ENCODE peak calls at places on chromosomes 2 and 18, in seven cellular contexts. C is tibial nerve; L is neuronal stem cell; K is left ventricle myocardium inferior; Y is CD8-positive, alpha-beta memory T cell; T is PC-3; M is neural progenitor cell. G is an unnamed sample. For H3K4me1 and H3K9me3, the result is how much of the 10 kb centered on the place peaks cover.

GRCh38 chr18:57210101-57210661 is 63.3 kb downstream of the BOD1L2 start:
- DNase-seq in C (peak), Y (no peak), T (peak), K (peak), L (peak), M (peak), G (peak)

GRCh38 chr2:200614249-200614648 is 28.4 kb downstream of the AOX1 start:
- DNase-seq in C (no peak), M (no peak), T (no peak), Y (no peak), K (no peak), L (no peak), G (no peak)

GRCh38 chr2:238130696-238131628 is 7.5 kb upstream of the KLHL30 start:
- DNase-seq in M (no peak), L (no peak), T (no peak), K (no peak), C (no peak), Y (peak), G (no peak)

GRCh38 chr18:48546411-48546810 is 7.6 kb downstream of the CTIF start:
- DNase-seq in Y (no peak), L (no peak), C (no peak), T (no peak), M (peak), K (no peak), G (no peak)

GRCh38 chr2:68104111-68104835 is 41.5 kb upstream of the C1D start:
- DNase-seq in T (no peak), M (no peak), K (no peak), C (no peak), Y (no peak), L (no peak), G (no peak)

GRCh38 chr2:115165529-115166109 is 723.2 kb downstream of the DPP10 start:
- DNase-seq in C (no peak), Y (no peak), L (peak), K (no peak), T (peak), M (peak), G (peak)

GRCh38 chr2:84885111-84885510 is 4.2 kb upstream of the TRABD2A start:
- DNase-seq in K (no peak), T (no peak), Y (no peak), M (no peak), C (no peak), L (no peak), G (no peak)

GRCh38 chr2:167052825-167053224 is 164.5 kb downstream of the XIRP2 start:
- DNase-seq in T (peak), K (no peak), L (no peak), C (no peak), Y (no peak), M (no peak), G (peak)

GRCh38 chr2:18630101-18630500 is 40.7 kb upstream of the NT5C1B start:
- DNase-seq in Y (no peak), L (no peak), C (no peak), M (no peak), K (no peak), T (peak), G (peak)

GRCh38 chr2:231935207-231935524 is 9.0 kb upstream of the NPPC start:
- DNase-seq in L (no peak), K (peak), M (no peak), C (no peak), T (no peak), Y (no peak), G (no peak)

GRCh38 chr2:119253760-119254600 is 30.3 kb downstream of the STEAP3 start:
- DNase-seq in C (no peak), L (no peak), M (no peak), K (no peak), Y (no peak), T (no peak), G (no peak)

GRCh38 chr2:240428245-240428644 is 7.2 kb upstream of the GPC1 start:
- DNase-seq in T (no peak), K (no peak), L (no peak), Y (peak), M (no peak), C (no peak), G (no peak)

GRCh38 chr2:63665806-63666205 is 77.0 kb downstream of the MDH1 start:
- DNase-seq in T (no peak), L (no peak), K (no peak), Y (no peak), M (no peak), C (no peak), G (no peak)

GRCh38 chr2:217326238-217327022 is 466.6 kb upstream of the TNP1 start:
- DNase-seq in T (peak), M (no peak), Y (no peak), C (no peak), K (no peak), L (no peak), G (no peak)
- H3K4me1 ChIP-seq in T (under half), M (under half), Y (under half), C (under half), K (under half), L (under half), G (under half)

GRCh38 chr2:228522977-228523376 is 341.5 kb upstream of the SPHKAP start:
- DNase-seq in L (no peak), M (no peak), Y (no peak), T (no peak), C (no peak), K (no peak), G (no peak)

GRCh38 chr2:228522276-228522675 is 340.8 kb upstream of the SPHKAP start:
- DNase-seq in C (no peak), L (no peak), K (no peak), T (no peak), Y (no peak), M (no peak), G (no peak)

GRCh38 chr2:228516019-228516418 is 334.5 kb upstream of the SPHKAP start:
- DNase-seq in K (no peak), T (no peak), M (peak), L (no peak), C (no peak), Y (no peak), G (no peak)

DNA sequence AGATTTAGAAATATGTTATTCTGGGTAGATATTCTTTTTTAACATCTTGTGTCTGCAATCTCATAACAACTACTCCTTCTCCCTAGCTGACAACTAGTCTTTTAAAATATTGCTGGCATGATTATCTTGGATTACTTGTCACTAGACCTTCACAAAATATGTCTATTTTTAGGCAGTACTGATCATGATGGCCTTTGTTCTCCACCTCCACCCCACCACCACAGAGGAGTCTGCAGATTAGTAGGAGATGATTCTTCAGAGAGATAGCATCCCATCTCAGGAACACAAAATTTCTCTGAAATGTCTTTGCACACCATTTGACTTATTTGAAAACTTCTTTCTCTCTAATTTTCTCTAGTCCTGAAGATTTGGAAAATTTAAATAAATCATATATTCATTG is 338.1 kb upstream of the SPHKAP start:
- DNase-seq in T (no peak), K (no peak), L (no peak), C (no peak), M (no peak), Y (no peak), G (no peak)
- H3K9me3 ChIP-seq in T (under half), K (under half), L (under half), C (under half), M (under half), Y (under half), G (under half)

GRCh38 chr2:105747254-105747909 is 2.7 kb downstream of the NCK2 start:
- DNase-seq in T (no peak), K (no peak), C (no peak), Y (no peak), L (no peak), M (no peak), G (no peak)

GRCh38 chr2:105744091-105744908 is 412 bp upstream of the NCK2 start:
- DNase-seq in Y (peak), L (peak), T (peak), K (peak), M (peak), C (no peak), G (peak)

GRCh38 chr2:105744909-105745853 is at the start of gene NCK2:
- DNase-seq in L (peak), Y (peak), K (peak), C (no peak), T (peak), M (peak), G (peak)

GRCh38 chr2:105747997-105748396 is 3.3 kb downstream of the NCK2 start:
- DNase-seq in K (no peak), M (no peak), T (no peak), Y (no peak), L (no peak), C (no peak), G (no peak)

GRCh38 chr2:105746177-105747080 is 1.7 kb downstream of the NCK2 start:
- DNase-seq in K (peak), L (no peak), T (peak), M (peak), C (peak), Y (peak), G (peak)
- H3K4me1 ChIP-seq in K (half or more), L (under half), T (under half), M (under half), C (under half), Y (half or more), G (under half)

GRCh38 chr2:95220449-95220848 is 13.1 kb downstream of the ZNF892 start:
- DNase-seq in Y (no peak), C (no peak), M (no peak), K (no peak), T (no peak), L (no peak), G (no peak)
- H3K9me3 ChIP-seq in Y (under half), C (under half), M (half or more), K (half or more), T (half or more), L (under half), G (under half)

DNA sequence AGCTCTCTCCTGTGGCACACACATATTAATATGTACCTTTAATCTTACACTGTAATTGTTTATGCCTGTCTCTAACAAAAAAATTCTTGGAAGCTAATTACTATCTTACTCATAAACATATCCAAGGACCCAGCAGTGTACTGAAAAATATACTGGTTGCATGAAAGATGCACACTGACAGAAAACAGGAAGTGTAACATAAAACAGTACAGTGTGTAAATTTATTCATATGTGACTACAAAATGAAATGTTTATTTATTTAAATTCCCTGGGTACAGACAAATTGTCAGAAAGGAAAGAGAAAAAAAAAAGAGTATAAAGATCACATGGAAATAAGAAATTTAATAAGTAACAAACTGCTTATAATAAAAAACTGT is 28.5 kb downstream of the TMEM131 start:
- DNase-seq in L (no peak), K (no peak), Y (no peak), M (no peak), T (no peak), C (no peak), G (no peak)
- H3K4me1 ChIP-seq in L (under half), K (half or more), Y (under half), M (under half), T (under half), C (under half), G (under half)

GRCh38 chr18:33900638-33901037 is 322.6 kb downstream of the ASXL3 start:
- DNase-seq in K (no peak), L (no peak), T (no peak), Y (no peak), M (no peak), C (no peak), G (no peak)
- H3K9me3 ChIP-seq in K (under half), L (under half), T (under half), Y (under half), M (under half), C (under half), G (under half)

DNA sequence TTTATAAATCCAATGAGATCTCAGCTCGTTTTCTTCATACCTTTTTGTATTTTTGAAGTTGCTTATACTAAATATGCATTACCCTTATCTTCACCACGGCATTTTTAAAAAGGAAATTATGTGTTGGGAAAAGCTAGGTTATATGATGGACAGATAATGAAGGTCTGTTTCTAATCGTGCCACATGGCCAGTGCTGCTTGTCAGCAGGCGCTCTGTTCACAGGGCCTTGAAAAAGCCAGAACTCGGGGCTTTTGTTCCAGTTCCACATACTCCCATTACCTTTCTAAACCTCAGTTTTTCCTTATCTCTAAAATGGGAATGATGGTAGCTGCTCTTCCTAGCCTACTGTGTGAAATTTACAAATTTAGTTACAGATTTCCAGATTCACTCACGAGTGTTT is 42.0 kb downstream of the EPAS1 start:
- DNase-seq in L (no peak), M (no peak), Y (no peak), C (no peak), T (no peak), K (no peak), G (no peak)
- H3K4me1 ChIP-seq in L (under half), M (under half), Y (under half), C (under half), T (under half), K (half or more), G (under half)